ENCODE peak calls at places on chromosomes 4 and X, in nine cellular contexts. F, H, I, Y, S, L, U, T and Q are unnamed samples.

GRCh38 chr4:55398966-55399365 is 3.2 kb downstream of the TMEM165 start:
- DNase-seq in S (no peak), L (no peak), U (no peak), H (no peak), Y (no peak), I (no peak), F (no peak), T (no peak), Q (no peak)

GRCh38 chr4:92182736-92183407 is 120.9 kb upstream of the GRID2 start:
- DNase-seq in U (no peak), I (no peak), H (no peak), F (no peak), L (no peak), S (no peak), T (no peak), Y (no peak), Q (no peak)

GRCh38 chr4:61762722-61763627 is 562.8 kb downstream of the ADGRL3 start:
- DNase-seq in I (no peak), Y (no peak), H (no peak), F (no peak), L (no peak), S (no peak), U (no peak), T (no peak), Q (no peak)

GRCh38 chr4:94508256-94508655 is 56.5 kb downstream of the PDLIM5 start:
- DNase-seq in F (no peak), Y (no peak), I (no peak), S (no peak), H (no peak), T (no peak), U (no peak), L (no peak), Q (no peak)

GRCh38 chrX:49042581-49043219 is 457 bp downstream of the TFE3 start:
- DNase-seq in U (no peak), H (no peak), T (peak; percentile 70), I (no peak), L (no peak), S (no peak), Y (no peak), F (no peak), Q (no peak)

GRCh38 chrX:20623448-20623847 is 356.7 kb upstream of the RPS6KA3 start:
- DNase-seq in U (no peak), I (peak; percentile 11), Y (no peak), S (no peak), H (no peak), F (no peak), L (no peak), T (no peak), Q (no peak)

GRCh38 chr4:83618431-83618830 is 82.5 kb downstream of the GPAT3 start:
- DNase-seq in L (no peak), I (peak; percentile 58), T (no peak), H (no peak), Y (peak; percentile 74), F (no peak), U (no peak), S (no peak), Q (no peak)

GRCh38 chr4:169940460-169940859 is 85.7 kb downstream of the MFAP3L start:
- DNase-seq in S (no peak), T (no peak), I (no peak), F (no peak), H (no peak), U (no peak), Y (no peak), L (no peak), Q (no peak)

GRCh38 chr4:25580633-25581467 is 74.8 kb upstream of the SLC34A2 start:
- DNase-seq in H (no peak), I (no peak), S (no peak), U (no peak), F (no peak), L (no peak), Y (no peak), T (no peak), Q (no peak)

GRCh38 chr4:139907001-139907809 is 241.6 kb downstream of the MGST2 start:
- DNase-seq in T (no peak), S (no peak), Y (no peak), F (no peak), H (no peak), U (no peak), I (no peak), L (no peak), Q (no peak)

GRCh38 chrX:37824491-37825224 is 22.7 kb downstream of the DYNLT3 start:
- DNase-seq in H (no peak), F (no peak), L (no peak), Y (no peak), T (no peak), I (no peak), U (no peak), S (no peak), Q (no peak)

GRCh38 chrX:55057691-55058249 is 17.1 kb upstream of the PAGE2B start:
- DNase-seq in I (peak; percentile 50), F (peak; percentile 17), H (no peak), U (peak; percentile 20), T (no peak), L (no peak), Y (peak; percentile 14), S (peak; percentile 25), Q (no peak)

GRCh38 chrX:10574663-10575062 is 45.7 kb downstream of the MID1 start:
- DNase-seq in I (no peak), F (no peak), T (no peak), Y (no peak), S (no peak), L (no peak), H (no peak), U (no peak), Q (no peak)

GRCh38 chr4:7692451-7693236 is 247.0 kb downstream of the AFAP1 start:
- DNase-seq in T (no peak), H (no peak), U (no peak), I (no peak), S (no peak), F (no peak), Y (no peak), L (no peak), Q (no peak)

GRCh38 chr4:113684534-113685091 is 76.9 kb downstream of the CAMK2D start:
- DNase-seq in U (no peak), H (no peak), F (no peak), I (peak; percentile 30), Y (no peak), S (peak; percentile 3), L (no peak), T (no peak), Q (peak; percentile 66)

GRCh38 chrX:154411322-154411980 is at the start of gene TAFAZZIN:
- DNase-seq in T (peak; percentile 83), I (peak; percentile 55), L (peak; percentile 35), S (peak; percentile 90), U (peak; percentile 72), Y (peak; percentile 42), H (peak; percentile 72), F (peak; percentile 33), Q (peak; percentile 82)

GRCh38 chrX:48681539-48682183 is 1.9 kb upstream of the WAS start:
- DNase-seq in H (no peak), L (no peak), Y (no peak), S (no peak), U (no peak), T (no peak), F (no peak), I (no peak), Q (no peak)

GRCh38 chr4:184792950-184793555 is 32.7 kb downstream of the ACSL1 start:
- DNase-seq in H (no peak), I (peak; percentile 93), F (peak; percentile 52), T (no peak), S (no peak), Y (peak; percentile 98), L (no peak), U (no peak), Q (no peak)

GRCh38 chr4:183612329-183613250 is 46.4 kb downstream of the RWDD4 start:
- DNase-seq in F (no peak), I (no peak), T (no peak), Y (no peak), U (no peak), H (no peak), L (no peak), S (no peak), Q (no peak)

GRCh38 chr4:36242629-36243354 is 1.5 kb downstream of the ARAP2 start:
- DNase-seq in S (no peak), T (no peak), Y (no peak), L (no peak), H (no peak), I (peak; percentile 14), F (no peak), U (no peak), Q (no peak)

GRCh38 chrX:154506483-154507332 is 9.3 kb downstream of the FAM3A start:
- DNase-seq in U (no peak), F (no peak), H (no peak), T (no peak), S (no peak), L (no peak), Y (no peak), I (no peak), Q (no peak)

GRCh38 chrX:123859409-123859827 is 435 bp upstream of the XIAP start:
- DNase-seq in F (no peak), L (no peak), I (peak; percentile 73), U (peak; percentile 71), T (peak; percentile 84), H (peak; percentile 60), S (no peak), Y (peak; percentile 81), Q (peak; percentile 85)